ENCODE peak calls at places on chromosomes 7 and 10, in four cellular contexts. W, Y, T and G are unnamed samples.

GRCh38 chr7:107105591-107106245 is 61.2 kb downstream of the PRKAR2B start:
- DNase-seq in W (no peak), Y (no peak), T (no peak), G (no peak)

GRCh38 chr7:47049234-47049774 is 532.6 kb downstream of the TNS3 start:
- DNase-seq in W (no peak), Y (no peak), T (no peak), G (no peak)

GRCh38 chr10:113080621-113081229 is 130.7 kb downstream of the TCF7L2 start:
- DNase-seq in W (no peak), Y (no peak), T (no peak), G (no peak)

GRCh38 chr10:21702633-21703111 is 168.6 kb downstream of the MLLT10 start:
- DNase-seq in W (no peak), Y (no peak), T (no peak), G (no peak)

GRCh38 chr7:118264836-118265235 is 40.3 kb downstream of the ANKRD7 start:
- DNase-seq in W (no peak), Y (no peak), T (no peak), G (no peak)

GRCh38 chr7:149125189-149125863 is 798 bp downstream of the ZNF425 start:
- DNase-seq in W (no peak), Y (no peak), T (no peak), G (no peak)

GRCh38 chr7:91347288-91347687 is 83.1 kb downstream of the FZD1 start:
- DNase-seq in W (no peak), Y (no peak), T (no peak), G (no peak)

GRCh38 chr10:67924136-67924535 is 39.7 kb downstream of the SIRT1 start:
- DNase-seq in W (no peak), Y (no peak), T (no peak), G (no peak)

GRCh38 chr7:75756340-75757297 is 15.4 kb downstream of the CCL26 start:
- DNase-seq in W (no peak), Y (no peak), T (no peak), G (no peak)

GRCh38 chr7:74570533-74571156 is 86.9 kb upstream of the GTF2I start:
- DNase-seq in W (no peak), Y (no peak), T (no peak), G (no peak)

GRCh38 chr7:91357379-91357778 is 93.1 kb downstream of the FZD1 start:
- DNase-seq in W (no peak), Y (no peak), T (no peak), G (no peak)

GRCh38 chr7:108358553-108358952 is 97.7 kb downstream of the NRCAM start:
- DNase-seq in W (no peak), Y (no peak), T (no peak), G (peak)